ENCODE peak calls at places on chromosome 15, in six cellular contexts. R, L, G, E, C and Q are unnamed samples.

GRCh38 chr15:31472636-31473383 is 146.2 kb downstream of the KLF13 start:
- DNase-seq in E (peak; percentile 40), R (no peak), G (no peak), C (no peak), L (peak; percentile 60), Q (peak; percentile 61)

GRCh38 chr15:89647191-89647851 is 7.9 kb downstream of the KIF7 start:
- DNase-seq in R (no peak), E (peak; percentile 69), G (peak; percentile 94), C (peak; percentile 20), L (peak; percentile 52), Q (peak; percentile 57)

GRCh38 chr15:92149469-92149868 is 244.2 kb upstream of the ST8SIA2 start:
- DNase-seq in G (no peak), C (no peak), L (peak; percentile 47), R (no peak), E (no peak), Q (no peak)

GRCh38 chr15:98874773-98875172 is 132.8 kb downstream of the PGPEP1L start:
- DNase-seq in E (no peak), C (no peak), G (no peak), R (no peak), L (no peak), Q (no peak)

GRCh38 chr15:101453123-101454120 is 36.1 kb downstream of the PCSK6 start:
- DNase-seq in L (no peak), R (no peak), C (no peak), G (no peak), E (no peak), Q (no peak)

GRCh38 chr15:69576035-69576526 is 123.5 kb downstream of the RPLP1 start:
- DNase-seq in C (peak; percentile 33), E (peak; percentile 66), G (peak; percentile 86), L (peak; percentile 16), R (peak; percentile 60), Q (peak; percentile 73)

GRCh38 chr15:76337739-76338554 is 1.4 kb downstream of the ISL2 start:
- DNase-seq in L (no peak), G (no peak), E (peak; percentile 78), R (no peak), C (no peak), Q (no peak)

GRCh38 chr15:89165677-89166076 is 55.7 kb downstream of the RLBP1 start:
- DNase-seq in E (no peak), L (peak; percentile 25), C (no peak), R (no peak), G (no peak), Q (peak; percentile 32)

GRCh38 chr15:82140859-82141258 is 95.0 kb upstream of the MEX3B start:
- DNase-seq in C (no peak), L (no peak), R (no peak), E (no peak), G (no peak), Q (no peak)

GRCh38 chr15:64502537-64502936 is 42.2 kb downstream of the ZNF609 start:
- DNase-seq in E (peak; percentile 59), L (peak; percentile 51), C (no peak), R (no peak), G (no peak), Q (no peak)

GRCh38 chr15:59762558-59762957 is 73.4 kb upstream of the BNIP2 start:
- DNase-seq in G (no peak), R (no peak), E (no peak), C (no peak), L (no peak), Q (no peak)

GRCh38 chr15:89489376-89489775 is 7.0 kb downstream of the RHCG start:
- DNase-seq in L (no peak), C (no peak), E (no peak), G (peak; percentile 35), R (peak; percentile 12), Q (no peak)

GRCh38 chr15:33068531-33068990 is 126.0 kb downstream of the FMN1 start:
- DNase-seq in G (no peak), L (peak; percentile 74), C (no peak), R (peak; percentile 32), E (no peak), Q (peak; percentile 74)

GRCh38 chr15:39502048-39502447 is 78.8 kb upstream of the THBS1 start:
- DNase-seq in R (no peak), C (no peak), L (no peak), G (no peak), E (no peak), Q (no peak)

GRCh38 chr15:70042553-70043214 is 55.0 kb downstream of the TLE3 start:
- DNase-seq in C (no peak), R (no peak), L (no peak), E (no peak), G (no peak), Q (no peak)

GRCh38 chr15:70284438-70285214 is 186.9 kb upstream of the TLE3 start:
- DNase-seq in E (no peak), C (no peak), G (peak; percentile 34), R (no peak), L (peak; percentile 8), Q (peak; percentile 27)

GRCh38 chr15:95266481-95267061 is 1035.2 kb downstream of the MCTP2 start:
- DNase-seq in L (peak; percentile 68), R (no peak), C (no peak), G (no peak), E (no peak), Q (no peak)

GRCh38 chr15:56385908-56386307 is 20.7 kb downstream of the TEX9 start:
- DNase-seq in G (no peak), R (no peak), E (no peak), C (no peak), L (no peak), Q (no peak)

GRCh38 chr15:38828031-38828532 is 263.5 kb upstream of the RASGRP1 start:
- DNase-seq in E (no peak), G (no peak), R (no peak), C (no peak), L (peak; percentile 88), Q (no peak)

GRCh38 chr15:57213783-57214366 is 162.4 kb upstream of the CGNL1 start:
- DNase-seq in C (no peak), R (peak; percentile 78), E (peak; percentile 53), L (peak; percentile 76), G (no peak), Q (peak; percentile 57)

GRCh38 chr15:98878172-98878571 is 129.4 kb downstream of the PGPEP1L start:
- DNase-seq in R (no peak), E (no peak), G (no peak), L (peak; percentile 81), C (no peak), Q (no peak)

GRCh38 chr15:23565395-23566069 is at the start of gene MKRN3:
- DNase-seq in E (no peak), L (peak; percentile 79), R (no peak), C (peak; percentile 32), G (no peak), Q (no peak)

GRCh38 chr15:36370735-36371115 is 208.7 kb upstream of the CDIN1 start:
- DNase-seq in E (no peak), L (peak; percentile 83), C (no peak), G (no peak), R (no peak), Q (peak; percentile 65)

GRCh38 chr15:66780973-66781718 is 79.1 kb downstream of the SMAD6 start:
- DNase-seq in C (no peak), L (no peak), R (no peak), G (peak; percentile 70), E (no peak), Q (no peak)

GRCh38 chr15:50358805-50359204 is 3.8 kb upstream of the GABPB1 start:
- DNase-seq in E (peak; percentile 48), G (no peak), R (no peak), C (no peak), L (peak; percentile 53), Q (no peak)

GRCh38 chr15:51390932-51391432 is 49.5 kb downstream of the GLDN start:
- DNase-seq in R (no peak), E (no peak), G (no peak), L (no peak), C (no peak), Q (no peak)

GRCh38 chr15:39908186-39908585 is 11.9 kb downstream of the GPR176 start:
- DNase-seq in L (peak; percentile 91), C (no peak), R (no peak), G (no peak), E (no peak), Q (no peak)

GRCh38 chr15:39801641-39802309 is 19.1 kb upstream of the FSIP1 start:
- DNase-seq in E (peak; percentile 36), L (no peak), G (no peak), C (no peak), R (no peak), Q (no peak)

GRCh38 chr15:37877851-37878577 is 56.4 kb upstream of the TMCO5A start:
- DNase-seq in L (peak; percentile 66), R (no peak), C (no peak), E (no peak), G (no peak), Q (peak; percentile 40)

GRCh38 chr15:23477920-23478319 is 30.9 kb upstream of the GOLGA6L2 start:
- DNase-seq in G (no peak), E (no peak), C (no peak), R (no peak), L (no peak), Q (no peak)

GRCh38 chr15:91465696-91466095 is 365.6 kb downstream of the SV2B start:
- DNase-seq in G (no peak), C (no peak), R (peak; percentile 82), L (no peak), E (no peak), Q (no peak)